ENCODE peak calls at places on chromosome 13, in four cellular contexts. A is heart left ventricle, K is neuronal stem cell, Q is transverse colon. D is an unnamed sample.

GRCh38 chr13:25738342-25738771 is 313.5 kb downstream of the SHISA2 start:
- DNase-seq in A (no peak), Q (no peak), K (no peak), D (no peak)

GRCh38 chr13:24625870-24626419 is 54.3 kb upstream of the ATP12A start:
- DNase-seq in K (no peak), A (no peak), Q (no peak), D (no peak)

GRCh38 chr13:70249332-70250064 is 141.2 kb upstream of the KLHL1 start:
- DNase-seq in K (peak; percentile 21), A (no peak), Q (no peak), D (no peak)

GRCh38 chr13:65926750-65927171 is 1303.4 kb downstream of the PCDH9 start:
- DNase-seq in Q (peak; percentile 9), A (peak; percentile 62), K (no peak), D (peak; percentile 5)

GRCh38 chr13:54185101-54185500 is 1156.5 kb downstream of the OLFM4 start:
- DNase-seq in A (no peak), K (no peak), Q (no peak), D (no peak)

GRCh38 chr13:30047154-30047874 is 196.9 kb upstream of the UBL3 start:
- DNase-seq in A (no peak), Q (no peak), K (no peak), D (no peak)

GRCh38 chr13:109345433-109345941 is 440.9 kb downstream of the IRS2 start:
- DNase-seq in Q (no peak), K (no peak), A (no peak), D (no peak)

GRCh38 chr13:103299079-103299478 is 232.9 kb upstream of the SLC10A2 start:
- DNase-seq in A (no peak), K (no peak), Q (peak; percentile 60), D (no peak)

GRCh38 chr13:104571161-104571889 is 1505.1 kb upstream of the SLC10A2 start:
- DNase-seq in K (peak; percentile 51), Q (peak; percentile 69), A (no peak), D (peak; percentile 92)

GRCh38 chr13:28337196-28338045 is 157.5 kb downstream of the FLT1 start:
- DNase-seq in K (no peak), A (no peak), Q (no peak), D (no peak)

GRCh38 chr13:112756511-112756966 is 66.7 kb downstream of the ATP11A start:
- DNase-seq in Q (no peak), A (no peak), K (no peak), D (no peak)

GRCh38 chr13:26254583-26255102 is 714 bp downstream of the CDK8 start:
- DNase-seq in K (no peak), A (peak; percentile 80), Q (peak; percentile 69), D (peak; percentile 62)

GRCh38 chr13:39616087-39616694 is 13.2 kb upstream of the LHFPL6 start:
- DNase-seq in Q (peak; percentile 31), K (peak; percentile 76), A (no peak), D (peak; percentile 47)

GRCh38 chr13:37960427-37960826 is 90.9 kb upstream of the TRPC4 start:
- DNase-seq in K (no peak), Q (no peak), A (no peak), D (no peak)

GRCh38 chr13:31042501-31043165 is 110.2 kb downstream of the TEX26 start:
- DNase-seq in Q (no peak), K (no peak), A (no peak), D (no peak)

GRCh38 chr13:90954605-90955004 is 392.9 kb upstream of the MIR17HG start:
- DNase-seq in Q (no peak), K (no peak), A (no peak), D (no peak)
- H3K27me3 ChIP-seq in Q (no peaks in the 10 kb centered on the region), K (no peaks in the 10 kb centered on the region), A (no peaks in the 10 kb centered on the region), D (no peaks in the 10 kb centered on the region)

GRCh38 chr13:50596776-50597203 is 246.7 kb downstream of the DLEU7 start:
- DNase-seq in A (no peak), Q (no peak), K (no peak), D (no peak)

GRCh38 chr13:50593228-50593627 is 250.3 kb downstream of the DLEU7 start:
- DNase-seq in K (no peak), Q (no peak), A (no peak), D (no peak)

GRCh38 chr13:50596103-50596502 is 247.4 kb downstream of the DLEU7 start:
- DNase-seq in K (no peak), A (no peak), Q (no peak), D (no peak)

GRCh38 chr13:50592412-50593145 is 250.9 kb downstream of the DLEU7 start:
- DNase-seq in A (no peak), Q (no peak), K (no peak), D (no peak)

DNA sequence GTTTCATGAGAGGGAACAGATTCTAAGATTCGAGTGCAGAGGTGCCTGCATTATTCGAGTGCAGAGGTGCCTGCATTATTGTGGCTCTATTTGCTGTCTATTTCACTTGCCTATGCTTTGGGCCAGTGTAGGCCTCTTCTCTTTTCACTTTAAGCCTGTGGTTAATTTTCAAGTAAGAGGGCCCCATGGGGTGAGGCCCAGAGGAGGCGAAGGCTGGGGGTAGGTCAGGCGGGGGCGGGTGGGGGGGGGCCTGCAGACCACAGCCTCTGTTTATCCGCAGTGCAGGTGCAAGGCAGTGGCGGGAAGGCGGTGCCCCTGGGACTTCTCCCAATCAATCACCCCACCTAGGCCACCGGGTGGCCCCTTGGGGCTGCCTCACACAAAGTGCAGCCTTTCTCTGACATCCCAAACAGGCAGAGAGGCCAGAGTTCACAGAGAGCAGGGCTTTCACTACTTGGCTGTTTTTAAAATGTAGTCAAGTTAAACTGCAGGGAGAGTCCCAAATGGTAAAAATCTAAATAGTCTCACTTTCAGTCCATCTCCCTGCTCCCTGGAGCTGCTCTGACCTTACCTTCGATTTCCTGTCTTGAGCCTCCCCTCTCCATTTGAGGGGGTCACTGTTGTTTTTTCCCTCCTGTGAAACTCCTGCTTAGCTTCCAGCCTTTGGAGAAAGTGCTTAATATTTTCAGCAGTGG is 249.1 kb downstream of the DLEU7 start:
- DNase-seq in A (no peak), K (peak; percentile 11), Q (peak; percentile 40), D (no peak)
- H3K27me3 ChIP-seq in A (no peaks in the 10 kb centered on the region), K (no peaks in the 10 kb centered on the region), Q (no peaks in the 10 kb centered on the region), D (peaks cover 2% of the 10 kb centered on the region)

DNA sequence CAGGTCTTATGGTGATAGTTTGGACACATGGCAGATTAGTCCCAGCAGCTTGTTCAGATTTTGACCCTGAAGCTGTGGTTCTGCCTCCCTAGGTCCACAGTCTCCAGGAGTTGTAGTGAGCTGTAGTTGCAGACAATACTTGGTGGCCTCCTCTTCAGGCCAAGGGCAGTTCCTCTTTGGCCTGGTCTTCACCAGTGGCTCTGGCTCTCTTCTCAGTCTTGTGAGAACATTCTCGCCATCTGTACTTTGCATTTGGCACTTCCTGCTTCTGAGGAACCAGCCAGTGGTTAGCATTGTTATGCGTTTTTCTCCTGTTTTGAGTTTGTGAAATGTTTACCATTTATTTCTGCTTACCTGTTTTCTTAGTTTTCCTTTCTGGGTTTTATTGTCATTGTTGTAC is 40.7 kb downstream of the PCCA start:
- DNase-seq in Q (no peak), A (no peak), K (no peak), D (no peak)
- H3K27me3 ChIP-seq in Q (no peaks in the 10 kb centered on the region), A (no peaks in the 10 kb centered on the region), K (no peaks in the 10 kb centered on the region), D (no peaks in the 10 kb centered on the region)

GRCh38 chr13:111539252-111539651 is 218.8 kb downstream of the TEX29 start:
- DNase-seq in Q (no peak), A (no peak), K (no peak), D (no peak)

GRCh38 chr13:111537115-111537728 is 216.8 kb downstream of the TEX29 start:
- DNase-seq in K (no peak), Q (no peak), A (peak; percentile 23), D (no peak)

GRCh38 chr13:111536239-111536638 is 215.8 kb downstream of the TEX29 start:
- DNase-seq in K (no peak), A (no peak), Q (no peak), D (no peak)

GRCh38 chr13:111539791-111540446 is 219.5 kb downstream of the TEX29 start:
- DNase-seq in A (no peak), Q (no peak), K (no peak), D (no peak)

DNA sequence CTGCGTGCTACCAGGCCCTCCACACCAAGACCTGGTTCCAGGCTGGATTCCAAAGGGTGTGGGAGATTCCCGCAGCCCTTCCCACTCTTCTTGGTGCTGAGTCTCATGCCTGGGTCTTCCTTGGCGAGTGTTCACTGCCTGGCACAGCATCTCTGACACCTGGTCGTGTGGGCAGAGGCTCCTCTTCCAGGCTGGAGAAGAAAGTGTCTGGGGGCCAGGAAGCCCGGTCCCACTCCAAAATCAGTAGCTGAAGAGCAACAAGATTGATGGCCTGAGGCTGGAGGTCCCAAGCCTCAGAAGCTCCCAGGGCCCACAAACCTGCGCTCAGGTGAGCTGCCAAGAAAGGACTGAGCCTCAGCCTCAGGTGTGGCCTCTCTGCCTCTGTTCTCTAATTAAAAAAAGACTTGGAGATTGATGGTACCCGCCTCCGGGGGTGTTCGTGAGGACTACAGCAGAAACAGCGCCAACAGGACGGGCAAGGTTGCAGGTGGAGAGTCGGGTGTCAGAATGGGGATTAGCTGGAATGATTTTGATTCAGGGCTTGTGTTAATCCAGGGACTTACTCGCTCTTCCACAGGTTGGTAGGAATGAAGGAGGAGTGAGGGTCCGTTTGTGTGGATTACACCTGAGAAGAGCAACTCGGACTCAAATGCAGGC is 217.5 kb downstream of the TEX29 start:
- DNase-seq in A (peak; percentile 15), K (no peak), Q (no peak), D (no peak)
- H3K27me3 ChIP-seq in A (peaks cover 83% of the 10 kb centered on the region), K (no peaks in the 10 kb centered on the region), Q (peaks cover 62% of the 10 kb centered on the region), D (peaks cover 19% of the 10 kb centered on the region)

GRCh38 chr13:44040754-44041100 is 161.0 kb downstream of the LACC1 start:
- DNase-seq in K (no peak), A (no peak), Q (no peak), D (no peak)
- H3K27me3 ChIP-seq in K (no peaks in the 10 kb centered on the region), A (no peaks in the 10 kb centered on the region), Q (no peaks in the 10 kb centered on the region), D (no peaks in the 10 kb centered on the region)

DNA sequence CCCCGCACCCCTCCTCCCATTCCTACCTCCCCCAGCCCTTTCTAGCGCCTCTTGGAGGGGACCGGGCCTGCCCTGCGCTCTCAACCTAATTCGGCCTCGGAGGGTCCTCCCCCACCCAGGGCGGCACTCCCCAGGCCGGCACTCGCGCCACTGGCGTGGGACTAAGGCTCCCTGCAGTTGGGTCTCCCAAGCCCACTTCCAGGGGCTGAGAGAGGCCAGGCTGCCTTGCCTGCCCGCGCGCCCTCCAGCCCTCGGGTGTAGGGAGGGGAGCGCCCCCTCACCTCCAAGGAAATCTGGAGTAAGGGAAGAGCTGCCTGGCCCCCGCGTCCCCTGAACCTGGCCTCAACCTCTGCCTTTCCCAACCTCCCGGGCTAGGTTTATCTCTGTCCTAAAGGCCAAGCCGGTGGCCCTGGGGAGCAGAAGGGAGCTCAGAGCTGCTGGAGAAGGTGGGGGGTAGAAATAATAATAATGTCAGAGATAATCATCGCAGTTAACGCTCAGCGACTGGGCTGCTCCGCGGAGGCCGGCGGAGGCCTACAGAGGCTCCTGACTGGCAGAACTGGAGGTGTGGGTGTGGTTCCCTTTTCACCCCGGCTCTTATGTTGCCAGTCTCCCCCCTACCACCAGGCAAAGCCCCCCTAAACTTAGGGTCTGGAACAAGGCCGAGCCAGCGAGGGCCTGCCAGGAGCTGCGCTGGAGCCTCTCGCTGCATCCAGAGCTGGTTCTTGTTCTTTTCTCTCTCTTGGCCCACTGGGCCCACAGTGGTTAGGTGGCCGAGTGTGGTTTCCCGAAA is 9.6 kb downstream of the ZIC2 start:
- DNase-seq in A (no peak), Q (no peak), K (peak; percentile 30), D (no peak)
- H3K27me3 ChIP-seq in A (peaks cover 100% of the 10 kb centered on the region), Q (peaks cover 100% of the 10 kb centered on the region), K (peaks cover 15% of the 10 kb centered on the region), D (peaks cover 91% of the 10 kb centered on the region)